ENCODE peak calls at places on chromosomes 3 and 15, in nine cellular contexts. One of them, this sample, is unnamed.

GRCh38 chr3:14403636-14404395 is 1.4 kb downstream of the SLC6A6 start:
- DNase-seq in adrenal gland: peak
- DNase-seq in psoas muscle: peak
- DNase-seq in foreskin fibroblast: no peak
- DNase-seq in CD4-positive, alpha-beta memory T cell: no peak
- DNase-seq in fibroblast of mammary gland: no peak
- DNase-seq in hepatocyte: peak
- DNase-seq in fibroblast of the aortic adventitia: peak
- DNase-seq in thoracic aorta: no peak
- DNase-seq in this sample: no peak

GRCh38 chr15:44662478-44663409 is 718 bp downstream of the SPG11 start:
- DNase-seq in CD4-positive, alpha-beta memory T cell: peak
- DNase-seq in thoracic aorta: peak
- DNase-seq in fibroblast of mammary gland: peak
- DNase-seq in psoas muscle: peak
- DNase-seq in hepatocyte: peak
- DNase-seq in foreskin fibroblast: peak
- DNase-seq in adrenal gland: peak
- DNase-seq in fibroblast of the aortic adventitia: peak
- DNase-seq in this sample: peak

GRCh38 chr3:78974181-78974770 is 793.5 kb downstream of the ROBO1 start:
- DNase-seq in psoas muscle: no peak
- DNase-seq in thoracic aorta: no peak
- DNase-seq in CD4-positive, alpha-beta memory T cell: no peak
- DNase-seq in adrenal gland: no peak
- DNase-seq in fibroblast of mammary gland: peak
- DNase-seq in fibroblast of the aortic adventitia: peak
- DNase-seq in hepatocyte: no peak
- DNase-seq in foreskin fibroblast: peak
- DNase-seq in this sample: no peak

GRCh38 chr15:80109388-80109787 is 43.4 kb upstream of the FAH start:
- DNase-seq in foreskin fibroblast: no peak
- DNase-seq in fibroblast of mammary gland: no peak
- DNase-seq in adrenal gland: no peak
- DNase-seq in thoracic aorta: no peak
- DNase-seq in CD4-positive, alpha-beta memory T cell: no peak
- DNase-seq in psoas muscle: no peak
- DNase-seq in fibroblast of the aortic adventitia: no peak
- DNase-seq in hepatocyte: no peak
- DNase-seq in this sample: no peak

GRCh38 chr3:197573048-197573767 is 17.4 kb upstream of the BDH1 start:
- DNase-seq in fibroblast of the aortic adventitia: no peak
- DNase-seq in CD4-positive, alpha-beta memory T cell: no peak
- DNase-seq in adrenal gland: no peak
- DNase-seq in psoas muscle: no peak
- DNase-seq in foreskin fibroblast: no peak
- DNase-seq in thoracic aorta: no peak
- DNase-seq in hepatocyte: no peak
- DNase-seq in fibroblast of mammary gland: no peak
- DNase-seq in this sample: no peak

GRCh38 chr3:193962986-193963683 is 172.8 kb upstream of the HES1 start:
- DNase-seq in psoas muscle: no peak
- DNase-seq in fibroblast of the aortic adventitia: no peak
- DNase-seq in CD4-positive, alpha-beta memory T cell: no peak
- DNase-seq in fibroblast of mammary gland: no peak
- DNase-seq in adrenal gland: no peak
- DNase-seq in thoracic aorta: no peak
- DNase-seq in foreskin fibroblast: no peak
- DNase-seq in hepatocyte: no peak
- DNase-seq in this sample: no peak

GRCh38 chr3:24110051-24110450 is 165.0 kb downstream of the NR1D2 start:
- DNase-seq in adrenal gland: no peak
- DNase-seq in thoracic aorta: no peak
- DNase-seq in psoas muscle: no peak
- DNase-seq in fibroblast of the aortic adventitia: peak
- DNase-seq in fibroblast of mammary gland: peak
- DNase-seq in hepatocyte: no peak
- DNase-seq in CD4-positive, alpha-beta memory T cell: no peak
- DNase-seq in foreskin fibroblast: peak
- DNase-seq in this sample: no peak

GRCh38 chr15:96293446-96293845 is 37.1 kb upstream of the NR2F2 start:
- DNase-seq in psoas muscle: no peak
- DNase-seq in CD4-positive, alpha-beta memory T cell: no peak
- DNase-seq in fibroblast of mammary gland: no peak
- DNase-seq in thoracic aorta: no peak
- DNase-seq in hepatocyte: no peak
- DNase-seq in fibroblast of the aortic adventitia: no peak
- DNase-seq in foreskin fibroblast: no peak
- DNase-seq in adrenal gland: no peak
- DNase-seq in this sample: no peak

GRCh38 chr3:29465836-29466235 is 185.0 kb downstream of the RBMS3 start:
- DNase-seq in psoas muscle: no peak
- DNase-seq in fibroblast of the aortic adventitia: peak
- DNase-seq in adrenal gland: no peak
- DNase-seq in CD4-positive, alpha-beta memory T cell: no peak
- DNase-seq in fibroblast of mammary gland: peak
- DNase-seq in hepatocyte: no peak
- DNase-seq in foreskin fibroblast: peak
- DNase-seq in thoracic aorta: no peak
- DNase-seq in this sample: no peak

GRCh38 chr15:93703092-93703785 is 528.1 kb upstream of the MCTP2 start:
- DNase-seq in adrenal gland: no peak
- DNase-seq in foreskin fibroblast: no peak
- DNase-seq in hepatocyte: no peak
- DNase-seq in fibroblast of the aortic adventitia: no peak
- DNase-seq in CD4-positive, alpha-beta memory T cell: no peak
- DNase-seq in psoas muscle: no peak
- DNase-seq in thoracic aorta: no peak
- DNase-seq in fibroblast of mammary gland: no peak
- DNase-seq in this sample: peak

GRCh38 chr15:43958894-43959330 is 132.1 kb downstream of the WDR76 start:
- DNase-seq in foreskin fibroblast: peak
- DNase-seq in thoracic aorta: no peak
- DNase-seq in CD4-positive, alpha-beta memory T cell: no peak
- DNase-seq in psoas muscle: no peak
- DNase-seq in adrenal gland: no peak
- DNase-seq in hepatocyte: no peak
- DNase-seq in fibroblast of mammary gland: peak
- DNase-seq in fibroblast of the aortic adventitia: peak
- DNase-seq in this sample: no peak

GRCh38 chr3:50211930-50212329 is 6.9 kb downstream of the SLC38A3 start:
- DNase-seq in fibroblast of the aortic adventitia: peak
- DNase-seq in foreskin fibroblast: no peak
- DNase-seq in hepatocyte: no peak
- DNase-seq in CD4-positive, alpha-beta memory T cell: no peak
- DNase-seq in adrenal gland: no peak
- DNase-seq in thoracic aorta: no peak
- DNase-seq in fibroblast of mammary gland: peak
- DNase-seq in psoas muscle: no peak
- DNase-seq in this sample: no peak

GRCh38 chr3:171606151-171606751 is 146.0 kb upstream of the TNIK start:
- DNase-seq in fibroblast of mammary gland: peak
- DNase-seq in CD4-positive, alpha-beta memory T cell: no peak
- DNase-seq in psoas muscle: no peak
- DNase-seq in foreskin fibroblast: no peak
- DNase-seq in adrenal gland: peak
- DNase-seq in thoracic aorta: no peak
- DNase-seq in fibroblast of the aortic adventitia: peak
- DNase-seq in hepatocyte: no peak
- DNase-seq in this sample: no peak

GRCh38 chr15:57941816-57942215 is 123.7 kb downstream of the ALDH1A2 start:
- DNase-seq in foreskin fibroblast: no peak
- DNase-seq in thoracic aorta: no peak
- DNase-seq in fibroblast of mammary gland: no peak
- DNase-seq in hepatocyte: no peak
- DNase-seq in CD4-positive, alpha-beta memory T cell: no peak
- DNase-seq in fibroblast of the aortic adventitia: no peak
- DNase-seq in adrenal gland: no peak
- DNase-seq in psoas muscle: no peak
- DNase-seq in this sample: no peak

GRCh38 chr3:154095832-154096421 is 25.3 kb upstream of the ARHGEF26 start:
- DNase-seq in foreskin fibroblast: no peak
- DNase-seq in thoracic aorta: no peak
- DNase-seq in fibroblast of mammary gland: peak
- DNase-seq in hepatocyte: peak
- DNase-seq in CD4-positive, alpha-beta memory T cell: no peak
- DNase-seq in adrenal gland: no peak
- DNase-seq in fibroblast of the aortic adventitia: peak
- DNase-seq in psoas muscle: no peak
- DNase-seq in this sample: no peak

GRCh38 chr15:74128785-74129350 is 1.5 kb upstream of the ISLR2 start:
- DNase-seq in adrenal gland: no peak
- DNase-seq in thoracic aorta: no peak
- DNase-seq in hepatocyte: no peak
- DNase-seq in CD4-positive, alpha-beta memory T cell: no peak
- DNase-seq in foreskin fibroblast: no peak
- DNase-seq in fibroblast of mammary gland: no peak
- DNase-seq in psoas muscle: peak
- DNase-seq in fibroblast of the aortic adventitia: no peak
- DNase-seq in this sample: no peak

GRCh38 chr15:35014265-35014664 is 26.2 kb upstream of the ZNF770 start:
- DNase-seq in adrenal gland: no peak
- DNase-seq in CD4-positive, alpha-beta memory T cell: no peak
- DNase-seq in psoas muscle: no peak
- DNase-seq in hepatocyte: no peak
- DNase-seq in fibroblast of mammary gland: no peak
- DNase-seq in foreskin fibroblast: no peak
- DNase-seq in thoracic aorta: no peak
- DNase-seq in fibroblast of the aortic adventitia: no peak
- DNase-seq in this sample: no peak

GRCh38 chr3:51393564-51393963 is 2.5 kb downstream of the RBM15B start:
- DNase-seq in CD4-positive, alpha-beta memory T cell: no peak
- DNase-seq in psoas muscle: no peak
- DNase-seq in adrenal gland: no peak
- DNase-seq in hepatocyte: no peak
- DNase-seq in fibroblast of the aortic adventitia: no peak
- DNase-seq in fibroblast of mammary gland: no peak
- DNase-seq in foreskin fibroblast: no peak
- DNase-seq in thoracic aorta: no peak
- DNase-seq in this sample: no peak

GRCh38 chr3:134003066-134003465 is 26.7 kb downstream of the SLCO2A1 start:
- DNase-seq in hepatocyte: no peak
- DNase-seq in fibroblast of the aortic adventitia: no peak
- DNase-seq in psoas muscle: no peak
- DNase-seq in CD4-positive, alpha-beta memory T cell: no peak
- DNase-seq in fibroblast of mammary gland: no peak
- DNase-seq in foreskin fibroblast: no peak
- DNase-seq in adrenal gland: no peak
- DNase-seq in thoracic aorta: no peak
- DNase-seq in this sample: no peak

GRCh38 chr3:134077649-134078081 is 47.9 kb upstream of the SLCO2A1 start:
- DNase-seq in thoracic aorta: no peak
- DNase-seq in fibroblast of the aortic adventitia: no peak
- DNase-seq in adrenal gland: no peak
- DNase-seq in foreskin fibroblast: no peak
- DNase-seq in psoas muscle: no peak
- DNase-seq in hepatocyte: no peak
- DNase-seq in fibroblast of mammary gland: no peak
- DNase-seq in CD4-positive, alpha-beta memory T cell: no peak
- DNase-seq in this sample: no peak

GRCh38 chr3:49703443-49703927 is 14.1 kb downstream of the RNF123 start:
- DNase-seq in adrenal gland: peak
- DNase-seq in CD4-positive, alpha-beta memory T cell: peak
- DNase-seq in fibroblast of the aortic adventitia: peak
- DNase-seq in fibroblast of mammary gland: peak
- DNase-seq in psoas muscle: peak
- DNase-seq in foreskin fibroblast: peak
- DNase-seq in hepatocyte: peak
- DNase-seq in thoracic aorta: no peak
- DNase-seq in this sample: peak

GRCh38 chr3:58666683-58667082 is at the start of gene FAM3D:
- DNase-seq in hepatocyte: peak
- DNase-seq in adrenal gland: no peak
- DNase-seq in fibroblast of mammary gland: no peak
- DNase-seq in foreskin fibroblast: no peak
- DNase-seq in psoas muscle: no peak
- DNase-seq in thoracic aorta: no peak
- DNase-seq in fibroblast of the aortic adventitia: no peak
- DNase-seq in CD4-positive, alpha-beta memory T cell: no peak
- DNase-seq in this sample: no peak
- H3K4me3 ChIP-seq in hepatocyte: no peak
- H3K4me3 ChIP-seq in adrenal gland: no peak
- H3K4me3 ChIP-seq in fibroblast of mammary gland: no peak
- H3K4me3 ChIP-seq in foreskin fibroblast: no peak
- H3K4me3 ChIP-seq in psoas muscle: no peak
- H3K4me3 ChIP-seq in thoracic aorta: no peak
- H3K4me3 ChIP-seq in fibroblast of the aortic adventitia: no peak
- H3K4me3 ChIP-seq in CD4-positive, alpha-beta memory T cell: no peak
- H3K4me3 ChIP-seq in this sample: no peak

DNA sequence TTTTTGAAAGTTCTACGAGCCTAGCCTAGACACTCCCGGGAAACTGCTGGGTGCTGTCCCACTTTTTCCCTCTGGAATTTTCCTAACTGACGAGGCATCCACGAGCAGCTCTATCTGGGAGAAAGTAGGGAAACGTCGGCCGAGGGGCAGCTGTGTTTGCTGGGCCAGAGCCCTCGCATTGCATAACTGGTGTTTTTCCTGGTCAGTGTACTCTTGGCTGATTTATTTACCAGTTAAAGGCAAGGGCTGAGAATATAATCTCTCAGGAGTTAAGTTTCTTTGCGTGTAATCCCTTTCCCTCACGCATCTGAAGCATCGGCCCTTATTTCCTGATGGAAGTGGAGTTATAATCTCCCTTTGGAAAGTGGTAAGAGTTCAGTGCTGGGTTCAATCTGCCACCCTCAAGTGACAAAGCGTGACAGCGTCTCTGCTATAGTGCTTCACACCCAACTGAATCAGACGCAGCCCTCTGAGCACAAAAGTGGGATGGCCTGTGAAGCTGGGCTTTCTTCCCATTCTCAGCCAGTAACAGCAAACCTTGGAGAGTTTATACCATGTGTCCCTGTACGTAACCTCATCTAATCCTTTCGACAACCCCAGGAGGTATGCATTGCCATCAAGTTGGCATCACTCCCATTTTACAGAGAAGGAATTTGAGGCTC is 311.5 kb downstream of the RORA start:
- DNase-seq in adrenal gland: peak
- DNase-seq in fibroblast of mammary gland: peak
- DNase-seq in hepatocyte: peak
- DNase-seq in psoas muscle: peak
- DNase-seq in thoracic aorta: no peak
- DNase-seq in fibroblast of the aortic adventitia: peak
- DNase-seq in CD4-positive, alpha-beta memory T cell: no peak
- DNase-seq in foreskin fibroblast: no peak
- DNase-seq in this sample: no peak
- H3K4me3 ChIP-seq in adrenal gland: no peak
- H3K4me3 ChIP-seq in fibroblast of mammary gland: no peak
- H3K4me3 ChIP-seq in hepatocyte: no peak
- H3K4me3 ChIP-seq in psoas muscle: peak
- H3K4me3 ChIP-seq in thoracic aorta: peak
- H3K4me3 ChIP-seq in fibroblast of the aortic adventitia: no peak
- H3K4me3 ChIP-seq in CD4-positive, alpha-beta memory T cell: no peak
- H3K4me3 ChIP-seq in foreskin fibroblast: no peak
- H3K4me3 ChIP-seq in this sample: no peak

GRCh38 chr15:78906310-78906608 is 33.6 kb downstream of the MORF4L1 start:
- DNase-seq in fibroblast of the aortic adventitia: peak
- DNase-seq in adrenal gland: peak
- DNase-seq in psoas muscle: peak
- DNase-seq in hepatocyte: no peak
- DNase-seq in foreskin fibroblast: peak
- DNase-seq in fibroblast of mammary gland: peak
- DNase-seq in thoracic aorta: peak
- DNase-seq in CD4-positive, alpha-beta memory T cell: no peak
- DNase-seq in this sample: no peak
- H3K4me3 ChIP-seq in fibroblast of the aortic adventitia: no peak
- H3K4me3 ChIP-seq in adrenal gland: no peak
- H3K4me3 ChIP-seq in psoas muscle: no peak
- H3K4me3 ChIP-seq in hepatocyte: no peak
- H3K4me3 ChIP-seq in foreskin fibroblast: no peak
- H3K4me3 ChIP-seq in fibroblast of mammary gland: no peak
- H3K4me3 ChIP-seq in thoracic aorta: no peak
- H3K4me3 ChIP-seq in CD4-positive, alpha-beta memory T cell: no peak
- H3K4me3 ChIP-seq in this sample: no peak

GRCh38 chr3:187533797-187534196 is 136.4 kb downstream of the SST start:
- DNase-seq in thoracic aorta: no peak
- DNase-seq in fibroblast of mammary gland: no peak
- DNase-seq in CD4-positive, alpha-beta memory T cell: no peak
- DNase-seq in hepatocyte: no peak
- DNase-seq in psoas muscle: no peak
- DNase-seq in adrenal gland: no peak
- DNase-seq in foreskin fibroblast: no peak
- DNase-seq in fibroblast of the aortic adventitia: no peak
- DNase-seq in this sample: no peak
- H3K4me3 ChIP-seq in thoracic aorta: no peak
- H3K4me3 ChIP-seq in fibroblast of mammary gland: no peak
- H3K4me3 ChIP-seq in CD4-positive, alpha-beta memory T cell: no peak
- H3K4me3 ChIP-seq in hepatocyte: no peak
- H3K4me3 ChIP-seq in psoas muscle: no peak
- H3K4me3 ChIP-seq in adrenal gland: no peak
- H3K4me3 ChIP-seq in foreskin fibroblast: no peak
- H3K4me3 ChIP-seq in fibroblast of the aortic adventitia: no peak
- H3K4me3 ChIP-seq in this sample: no peak